ENCODE peak calls at places on chromosomes 13 and 19, in four cellular contexts. One of them, this sample, is unnamed.

GRCh38 chr19:20423381-20424207 is 142.0 kb downstream of the ZNF737 start:
- DNase-seq in fibroblast of lung: peak
- DNase-seq in mesendoderm: peak
- DNase-seq in HepG2: no peak
- DNase-seq in this sample: peak

GRCh38 chr13:43573787-43574562 is 212.8 kb downstream of the ENOX1 start:
- DNase-seq in mesendoderm: no peak
- DNase-seq in HepG2: no peak
- DNase-seq in fibroblast of lung: peak
- DNase-seq in this sample: no peak

GRCh38 chr13:81987159-81987558 is 1646.2 kb upstream of the SPRY2 start:
- DNase-seq in HepG2: peak
- DNase-seq in mesendoderm: peak
- DNase-seq in fibroblast of lung: no peak
- DNase-seq in this sample: no peak

GRCh38 chr19:44282846-44283245 is 22.0 kb downstream of the ZNF235 start:
- DNase-seq in mesendoderm: no peak
- DNase-seq in fibroblast of lung: no peak
- DNase-seq in HepG2: no peak
- DNase-seq in this sample: no peak

GRCh38 chr19:7550987-7551761 is 15.7 kb downstream of the PNPLA6 start:
- DNase-seq in fibroblast of lung: peak
- DNase-seq in HepG2: no peak
- DNase-seq in mesendoderm: peak
- DNase-seq in this sample: peak

GRCh38 chr13:71998223-71998622 is 131.2 kb upstream of the DACH1 start:
- DNase-seq in HepG2: no peak
- DNase-seq in fibroblast of lung: no peak
- DNase-seq in mesendoderm: no peak
- DNase-seq in this sample: no peak

GRCh38 chr19:55172741-55173140 is 6.3 kb upstream of the DNAAF3 start:
- DNase-seq in mesendoderm: no peak
- DNase-seq in HepG2: no peak
- DNase-seq in fibroblast of lung: peak
- DNase-seq in this sample: no peak

GRCh38 chr13:90926459-90926858 is 421.0 kb upstream of the MIR17HG start:
- DNase-seq in fibroblast of lung: no peak
- DNase-seq in mesendoderm: peak
- DNase-seq in HepG2: no peak
- DNase-seq in this sample: no peak

GRCh38 chr19:40640744-40641143 is 39.6 kb downstream of the LTBP4 start:
- DNase-seq in mesendoderm: no peak
- DNase-seq in HepG2: no peak
- DNase-seq in fibroblast of lung: no peak
- DNase-seq in this sample: peak

GRCh38 chr19:48859711-48860572 is 8.5 kb downstream of the PLEKHA4 start:
- DNase-seq in fibroblast of lung: no peak
- DNase-seq in mesendoderm: peak
- DNase-seq in HepG2: no peak
- DNase-seq in this sample: no peak

GRCh38 chr13:31909889-31910551 is 121.6 kb upstream of the FRY start:
- DNase-seq in HepG2: peak
- DNase-seq in fibroblast of lung: peak
- DNase-seq in mesendoderm: peak
- DNase-seq in this sample: peak

GRCh38 chr13:58048670-58049069 is 417.1 kb downstream of the PCDH17 start:
- DNase-seq in HepG2: no peak
- DNase-seq in fibroblast of lung: peak
- DNase-seq in mesendoderm: no peak
- DNase-seq in this sample: no peak

GRCh38 chr19:539429-540030 is 4.3 kb upstream of the GZMM start:
- DNase-seq in mesendoderm: no peak
- DNase-seq in fibroblast of lung: no peak
- DNase-seq in HepG2: no peak
- DNase-seq in this sample: no peak

GRCh38 chr13:35144496-35144895 is 202.4 kb downstream of the NBEA start:
- DNase-seq in HepG2: no peak
- DNase-seq in mesendoderm: peak
- DNase-seq in fibroblast of lung: no peak
- DNase-seq in this sample: no peak

GRCh38 chr13:113586661-113587479 is 2.3 kb downstream of the TFDP1 start:
- DNase-seq in HepG2: no peak
- DNase-seq in fibroblast of lung: no peak
- DNase-seq in mesendoderm: no peak
- DNase-seq in this sample: no peak

GRCh38 chr19:888615-889385 is 4.2 kb downstream of the MED16 start:
- DNase-seq in fibroblast of lung: no peak
- DNase-seq in HepG2: no peak
- DNase-seq in mesendoderm: no peak
- DNase-seq in this sample: no peak

GRCh38 chr19:47109541-47110375 is 3.8 kb downstream of the ZC3H4 start:
- DNase-seq in HepG2: no peak
- DNase-seq in mesendoderm: peak
- DNase-seq in fibroblast of lung: peak
- DNase-seq in this sample: peak

GRCh38 chr13:27353166-27353583 is 71.2 kb upstream of the GTF3A start:
- DNase-seq in fibroblast of lung: peak
- DNase-seq in HepG2: peak
- DNase-seq in mesendoderm: no peak
- DNase-seq in this sample: peak

GRCh38 chr13:51478418-51479198 is 25.8 kb upstream of the INTS6 start:
- DNase-seq in fibroblast of lung: no peak
- DNase-seq in mesendoderm: no peak
- DNase-seq in HepG2: peak
- DNase-seq in this sample: no peak
- H3K4me2 ChIP-seq in fibroblast of lung: peak
- H3K4me2 ChIP-seq in mesendoderm: no peak
- H3K4me2 ChIP-seq in HepG2: peak
- H3K4me2 ChIP-seq in this sample: no peak

GRCh38 chr13:79988573-79988972 is 352.4 kb downstream of the SPRY2 start:
- DNase-seq in HepG2: no peak
- DNase-seq in mesendoderm: no peak
- DNase-seq in fibroblast of lung: peak
- DNase-seq in this sample: no peak

GRCh38 chr13:79987761-79988160 is 353.2 kb downstream of the SPRY2 start:
- DNase-seq in mesendoderm: no peak
- DNase-seq in HepG2: no peak
- DNase-seq in fibroblast of lung: no peak
- DNase-seq in this sample: no peak

GRCh38 chr13:79989251-79989661 is 351.7 kb downstream of the SPRY2 start:
- DNase-seq in mesendoderm: peak
- DNase-seq in fibroblast of lung: no peak
- DNase-seq in HepG2: no peak
- DNase-seq in this sample: no peak

GRCh38 chr13:79992111-79992510 is 348.8 kb downstream of the SPRY2 start:
- DNase-seq in mesendoderm: no peak
- DNase-seq in fibroblast of lung: no peak
- DNase-seq in HepG2: no peak
- DNase-seq in this sample: no peak

GRCh38 chr13:79990048-79990447 is 350.9 kb downstream of the SPRY2 start:
- DNase-seq in fibroblast of lung: no peak
- DNase-seq in mesendoderm: no peak
- DNase-seq in HepG2: no peak
- DNase-seq in this sample: no peak
- H3K4me2 ChIP-seq in fibroblast of lung: no peak
- H3K4me2 ChIP-seq in mesendoderm: no peak
- H3K4me2 ChIP-seq in HepG2: no peak
- H3K4me2 ChIP-seq in this sample: no peak

GRCh38 chr19:16261584-16262370 is 62.8 kb upstream of the KLF2 start:
- DNase-seq in mesendoderm: no peak
- DNase-seq in fibroblast of lung: no peak
- DNase-seq in HepG2: no peak
- DNase-seq in this sample: no peak

GRCh38 chr19:16260794-16261161 is 63.1 kb downstream of the AP1M1 start:
- DNase-seq in HepG2: no peak
- DNase-seq in fibroblast of lung: no peak
- DNase-seq in mesendoderm: no peak
- DNase-seq in this sample: no peak

GRCh38 chr19:16263115-16263839 is 61.3 kb upstream of the KLF2 start:
- DNase-seq in HepG2: no peak
- DNase-seq in fibroblast of lung: no peak
- DNase-seq in mesendoderm: no peak
- DNase-seq in this sample: peak

GRCh38 chr19:16260160-16260793 is 62.6 kb downstream of the AP1M1 start:
- DNase-seq in mesendoderm: no peak
- DNase-seq in fibroblast of lung: no peak
- DNase-seq in HepG2: no peak
- DNase-seq in this sample: peak

DNA sequence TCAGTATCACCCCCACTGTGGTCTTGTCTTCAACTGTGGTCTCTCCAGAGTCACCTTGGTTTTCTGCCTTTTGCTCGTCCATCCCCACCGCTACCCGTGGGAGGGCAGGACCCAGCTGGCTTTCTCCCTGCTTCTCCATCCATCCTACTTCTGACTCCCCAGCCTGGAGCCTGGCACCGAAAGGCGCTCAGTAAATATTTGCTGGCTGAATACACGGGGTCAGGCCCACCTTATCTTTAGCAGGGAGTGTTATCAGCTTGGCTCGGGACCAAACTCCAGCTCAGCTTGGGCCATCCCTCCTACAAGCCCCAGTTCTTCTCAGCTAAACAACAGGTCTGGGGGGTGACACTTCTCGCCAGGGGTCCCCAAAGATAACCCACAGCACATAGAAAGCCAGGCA is 62.0 kb upstream of the KLF2 start:
- DNase-seq in HepG2: peak
- DNase-seq in mesendoderm: peak
- DNase-seq in fibroblast of lung: no peak
- DNase-seq in this sample: no peak
- H3K4me2 ChIP-seq in HepG2: peak
- H3K4me2 ChIP-seq in mesendoderm: no peak
- H3K4me2 ChIP-seq in fibroblast of lung: no peak
- H3K4me2 ChIP-seq in this sample: peak

DNA sequence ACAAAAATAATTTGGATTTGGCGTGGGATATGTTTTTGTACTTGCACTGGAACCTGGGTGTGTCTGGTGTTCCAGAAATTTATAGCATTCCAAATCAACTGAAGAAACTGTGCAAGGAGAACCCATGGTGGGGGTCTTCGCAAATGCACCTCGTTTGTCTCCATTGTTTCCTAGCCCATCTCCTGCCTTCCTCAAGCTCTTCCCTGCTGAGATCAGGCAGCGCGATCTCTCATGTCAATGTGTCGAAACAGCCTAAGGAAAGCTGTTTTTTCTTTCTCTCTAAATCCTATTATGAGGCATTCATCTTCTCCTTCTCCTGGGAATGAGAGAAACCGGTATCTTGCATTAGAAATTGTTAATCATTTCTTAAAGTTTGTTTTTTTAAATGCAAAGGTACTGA is 131.0 kb downstream of the KLF5 start:
- DNase-seq in HepG2: no peak
- DNase-seq in fibroblast of lung: no peak
- DNase-seq in mesendoderm: peak
- DNase-seq in this sample: no peak
- H3K4me2 ChIP-seq in HepG2: peak
- H3K4me2 ChIP-seq in fibroblast of lung: no peak
- H3K4me2 ChIP-seq in mesendoderm: no peak
- H3K4me2 ChIP-seq in this sample: no peak